ENCODE peak calls at places on chromosomes 5 and 9, in eight cellular contexts. D, M, V, Z, O, F, H and L are unnamed samples.

GRCh38 chr9:76817489-76817888 is 53.3 kb downstream of the PCA3 start:
- DNase-seq in D (no peak), M (no peak), V (peak), Z (peak), O (peak), F (peak), H (no peak), L (no peak)

GRCh38 chr9:98906273-98907040 is 37.2 kb upstream of the COL15A1 start:
- DNase-seq in D (no peak), M (no peak), V (peak), Z (peak), O (peak), F (no peak), H (peak), L (no peak)

GRCh38 chr5:151223447-151224264 is at the start of gene CCDC69:
- DNase-seq in D (no peak), M (peak), V (peak), Z (peak), O (peak), F (no peak), H (peak), L (peak)

GRCh38 chr9:81993656-81994055 is 5.1 kb downstream of the SPATA31D1 start:
- DNase-seq in D (no peak), M (no peak), V (no peak), Z (no peak), O (no peak), F (no peak), H (no peak), L (no peak)

GRCh38 chr5:40410231-40410861 is 269.4 kb upstream of the PTGER4 start:
- DNase-seq in D (no peak), M (no peak), V (peak), Z (peak), O (peak), F (peak), H (peak), L (peak)

GRCh38 chr9:126228779-126229444 is 97.7 kb upstream of the MVB12B start:
- DNase-seq in D (peak), M (peak), V (peak), Z (peak), O (peak), F (peak), H (peak), L (peak)

GRCh38 chr5:163407034-163407652 is 30.3 kb upstream of the CCNG1 start:
- DNase-seq in D (no peak), M (no peak), V (peak), Z (no peak), O (peak), F (no peak), H (peak), L (no peak)

GRCh38 chr5:161544350-161544765 is 2.2 kb downstream of the GABRB2 start:
- DNase-seq in D (no peak), M (peak), V (peak), Z (peak), O (peak), F (no peak), H (peak), L (no peak)

GRCh38 chr9:130262061-130262745 is 3.4 kb upstream of the HMCN2 start:
- DNase-seq in D (no peak), M (no peak), V (no peak), Z (no peak), O (no peak), F (no peak), H (no peak), L (no peak)

GRCh38 chr5:119300311-119300670 is 55.5 kb upstream of the TNFAIP8 start:
- DNase-seq in D (no peak), M (no peak), V (no peak), Z (no peak), O (no peak), F (no peak), H (no peak), L (no peak)

GRCh38 chr9:93110400-93110855 is 14.4 kb downstream of the CARD19 start:
- DNase-seq in D (no peak), M (no peak), V (no peak), Z (no peak), O (no peak), F (no peak), H (no peak), L (no peak)

GRCh38 chr5:142684508-142685031 is 1.3 kb downstream of the FGF1 start:
- DNase-seq in D (no peak), M (peak), V (peak), Z (peak), O (no peak), F (no peak), H (peak), L (no peak)

GRCh38 chr5:52661903-52662302 is 125.8 kb upstream of the ITGA1 start:
- DNase-seq in D (no peak), M (no peak), V (peak), Z (peak), O (no peak), F (no peak), H (no peak), L (no peak)

GRCh38 chr5:139212484-139212883 is 14.3 kb upstream of the SIL1 start:
- DNase-seq in D (no peak), M (no peak), V (no peak), Z (no peak), O (no peak), F (no peak), H (no peak), L (no peak)

GRCh38 chr5:66072031-66072430 is 72.1 kb upstream of the SREK1 start:
- DNase-seq in D (no peak), M (no peak), V (no peak), Z (peak), O (no peak), F (no peak), H (no peak), L (no peak)